ENCODE peak calls at places on chromosome 6, in six cellular contexts. L, R, H, M, T and P are unnamed samples.

GRCh38 chr6:6859722-6860121 is 248.0 kb upstream of the RREB1 start:
- DNase-seq in T (no peak), R (no peak), M (no peak), L (no peak), H (no peak), P (no peak)

GRCh38 chr6:108074359-108075144 is at the start of gene OSTM1:
- DNase-seq in R (peak; percentile 96), H (peak; percentile 94), L (peak; percentile 98), M (peak; percentile 90), T (peak; percentile 96), P (peak; percentile 100)

GRCh38 chr6:108559884-108560462 is 744 bp upstream of the FOXO3 start:
- DNase-seq in M (peak; percentile 71), R (peak; percentile 84), L (peak; percentile 96), H (peak; percentile 72), T (no peak), P (peak; percentile 63)

GRCh38 chr6:2127484-2127911 is 117.9 kb downstream of the GMDS start:
- DNase-seq in R (peak; percentile 69), M (peak; percentile 9), H (no peak), T (no peak), L (peak; percentile 88), P (peak; percentile 79)

GRCh38 chr6:83252717-83253116 is 59.6 kb downstream of the RWDD2A start:
- DNase-seq in R (no peak), T (no peak), L (no peak), H (no peak), M (no peak), P (no peak)

GRCh38 chr6:169200931-169201514 is 52.6 kb downstream of the THBS2 start:
- DNase-seq in L (no peak), R (no peak), H (no peak), M (no peak), T (no peak), P (no peak)

GRCh38 chr6:90611996-90612690 is 25.3 kb upstream of the MAP3K7 start:
- DNase-seq in R (no peak), L (no peak), H (no peak), T (no peak), M (no peak), P (peak; percentile 65)

GRCh38 chr6:130107710-130108109 is 89.3 kb downstream of the L3MBTL3 start:
- DNase-seq in L (no peak), M (no peak), H (no peak), R (no peak), T (no peak), P (no peak)

GRCh38 chr6:18632670-18633410 is 245.7 kb downstream of the RNF144B start:
- DNase-seq in M (no peak), L (no peak), T (no peak), R (peak; percentile 1), H (peak; percentile 4), P (no peak)

GRCh38 chr6:142207265-142207877 is 60.3 kb downstream of the VTA1 start:
- DNase-seq in H (peak; percentile 56), M (peak; percentile 38), T (peak; percentile 51), R (peak; percentile 76), L (no peak), P (no peak)

GRCh38 chr6:6320901-6321300 is 439 bp upstream of the F13A1 start:
- DNase-seq in L (no peak), T (no peak), M (no peak), H (peak; percentile 24), R (no peak), P (no peak)

GRCh38 chr6:33454009-33454946 is at the start of gene ZBTB9:
- DNase-seq in R (peak; percentile 97), M (peak; percentile 97), T (peak; percentile 98), H (peak; percentile 98), L (peak; percentile 99), P (peak; percentile 97)
- TF ChIP-seq POLR2A in R (peak; percentile 91), M (no peak), T (peak; percentile 88), H (peak; percentile 86), L (no peak), P (no peak)

GRCh38 chr6:104855507-104855906 is 4.2 kb downstream of the HACE1 start:
- DNase-seq in H (no peak), L (no peak), M (no peak), T (no peak), R (no peak), P (no peak)

GRCh38 chr6:104860221-104860620 is 502 bp upstream of the HACE1 start:
- DNase-seq in L (no peak), T (no peak), M (no peak), R (no peak), H (no peak), P (no peak)

GRCh38 chr6:104862456-104862855 is 2.7 kb upstream of the HACE1 start:
- DNase-seq in M (no peak), T (no peak), H (no peak), L (no peak), R (no peak), P (no peak)

DNA sequence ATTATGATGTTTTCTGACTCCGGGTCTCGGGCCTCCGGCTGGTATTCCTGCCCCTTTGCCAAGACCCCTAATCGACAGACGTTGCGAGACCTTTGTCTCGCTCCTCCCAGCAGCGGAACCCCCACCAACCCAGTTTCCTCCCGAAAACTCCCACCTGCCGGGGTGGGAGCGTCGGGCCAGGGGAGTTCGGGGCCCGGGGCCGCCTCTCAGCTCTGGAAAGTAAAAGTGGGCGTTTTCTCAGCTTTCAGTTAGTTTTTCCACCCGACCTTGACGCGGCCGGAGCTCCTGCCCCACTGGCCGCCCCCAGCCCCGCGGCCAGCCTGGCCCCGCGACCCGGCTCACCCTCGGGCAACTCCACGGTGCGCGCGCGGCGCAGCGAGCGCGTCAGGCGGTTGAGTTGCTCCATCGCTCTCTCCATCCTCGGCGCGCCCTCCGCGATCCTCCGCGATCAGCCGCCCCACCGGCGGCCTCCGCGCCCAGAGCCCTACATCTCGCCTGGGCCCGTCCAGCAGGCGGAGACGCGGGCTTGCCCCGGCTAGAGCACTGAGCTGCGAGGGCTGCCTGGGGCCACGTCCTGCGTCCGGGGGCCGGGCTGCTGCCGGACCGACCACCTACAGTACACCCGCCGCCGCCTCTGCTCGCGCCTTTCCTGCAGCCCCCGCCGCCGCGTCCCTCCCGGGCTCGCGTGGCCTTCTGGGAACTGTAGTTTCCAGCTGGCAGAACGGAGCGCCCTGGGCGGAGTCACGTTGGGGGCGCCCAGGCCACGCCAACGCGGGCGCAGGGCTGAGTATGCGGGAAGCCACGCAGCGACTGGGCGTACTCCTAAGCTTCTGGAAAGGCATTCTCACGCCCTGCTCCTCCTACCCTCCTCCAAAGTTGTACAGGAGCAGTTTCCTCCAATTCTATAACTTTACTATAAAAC is at the start of gene HACE1:
- DNase-seq in M (peak; percentile 90), R (peak; percentile 93), T (peak; percentile 89), L (peak; percentile 97), H (peak; percentile 94), P (peak; percentile 97)
- TF ChIP-seq POLR2A in M (no peak), R (peak; percentile 41), T (peak; percentile 35), L (no peak), H (peak; percentile 49), P (no peak)

DNA sequence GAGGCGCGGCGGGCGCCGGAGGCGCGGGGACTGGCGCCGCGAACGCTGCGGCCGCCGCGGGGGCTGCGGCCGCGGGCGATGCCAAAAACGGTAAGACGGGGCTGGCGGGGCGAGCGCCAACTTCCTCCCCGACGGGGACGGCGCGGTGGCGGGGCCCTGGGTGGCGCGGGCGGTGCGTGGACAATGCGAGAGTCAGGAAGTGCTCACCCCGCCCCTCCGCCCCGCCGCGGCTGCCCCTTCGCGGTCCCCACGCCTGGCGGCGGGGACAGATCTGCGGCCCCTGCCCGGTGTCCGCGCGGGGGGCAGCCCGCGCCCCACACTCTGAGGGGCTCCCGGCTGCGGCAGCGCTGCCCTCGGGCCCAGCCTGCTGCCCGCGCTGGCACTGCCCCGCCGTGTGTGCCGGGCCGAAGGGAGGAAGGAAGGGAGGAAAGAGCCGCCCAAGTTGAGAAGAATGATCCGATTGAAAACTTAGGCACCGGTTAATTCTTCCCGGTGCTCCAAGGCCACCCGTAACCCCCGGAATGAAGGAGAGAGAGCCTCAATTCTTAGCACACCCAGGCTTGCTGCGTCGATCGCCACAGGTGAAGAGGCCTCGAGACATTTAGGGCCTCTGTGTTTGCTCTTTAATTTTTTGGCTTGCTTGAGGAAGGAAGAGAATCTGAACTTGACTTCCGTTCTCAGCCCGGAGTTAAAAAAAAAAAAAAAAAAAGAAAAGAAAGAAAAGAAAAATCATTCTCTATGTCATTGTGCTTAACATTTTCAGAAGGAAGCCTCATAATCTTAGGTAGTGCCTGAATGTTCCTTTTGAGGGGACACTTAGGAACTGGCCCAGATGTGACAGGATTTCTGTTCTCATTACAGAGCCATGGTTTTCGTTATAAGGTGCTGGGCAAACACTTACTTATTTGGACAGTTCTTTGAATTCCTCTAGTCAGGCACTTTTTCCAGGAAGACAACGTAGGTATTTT is 982 bp downstream of the HECA start:
- DNase-seq in R (peak; percentile 85), M (peak; percentile 51), H (peak; percentile 73), L (peak; percentile 91), T (peak; percentile 85), P (peak; percentile 96)
- TF ChIP-seq POLR2A in R (no peak), M (no peak), H (no peak), L (no peak), T (peak; percentile 21), P (peak; percentile 51)

GRCh38 chr6:26020983-26021349 is 58.4 kb downstream of the TRIM38 start:
- DNase-seq in M (peak; percentile 66), R (peak; percentile 92), H (peak; percentile 81), L (peak; percentile 92), T (peak; percentile 74), P (peak; percentile 58)

GRCh38 chr6:26022166-26022510 is 59.5 kb downstream of the TRIM38 start:
- DNase-seq in M (peak; percentile 67), R (peak; percentile 92), T (no peak), L (peak; percentile 91), H (peak; percentile 87), P (peak; percentile 75)

GRCh38 chr6:26022737-26023136 is 60.1 kb downstream of the TRIM38 start:
- DNase-seq in M (no peak), L (no peak), T (no peak), R (no peak), H (no peak), P (no peak)

GRCh38 chr6:26020291-26020982 is 57.8 kb downstream of the TRIM38 start:
- DNase-seq in L (peak; percentile 97), M (peak; percentile 82), T (peak; percentile 87), R (peak; percentile 96), H (peak; percentile 87), P (peak; percentile 78)

DNA sequence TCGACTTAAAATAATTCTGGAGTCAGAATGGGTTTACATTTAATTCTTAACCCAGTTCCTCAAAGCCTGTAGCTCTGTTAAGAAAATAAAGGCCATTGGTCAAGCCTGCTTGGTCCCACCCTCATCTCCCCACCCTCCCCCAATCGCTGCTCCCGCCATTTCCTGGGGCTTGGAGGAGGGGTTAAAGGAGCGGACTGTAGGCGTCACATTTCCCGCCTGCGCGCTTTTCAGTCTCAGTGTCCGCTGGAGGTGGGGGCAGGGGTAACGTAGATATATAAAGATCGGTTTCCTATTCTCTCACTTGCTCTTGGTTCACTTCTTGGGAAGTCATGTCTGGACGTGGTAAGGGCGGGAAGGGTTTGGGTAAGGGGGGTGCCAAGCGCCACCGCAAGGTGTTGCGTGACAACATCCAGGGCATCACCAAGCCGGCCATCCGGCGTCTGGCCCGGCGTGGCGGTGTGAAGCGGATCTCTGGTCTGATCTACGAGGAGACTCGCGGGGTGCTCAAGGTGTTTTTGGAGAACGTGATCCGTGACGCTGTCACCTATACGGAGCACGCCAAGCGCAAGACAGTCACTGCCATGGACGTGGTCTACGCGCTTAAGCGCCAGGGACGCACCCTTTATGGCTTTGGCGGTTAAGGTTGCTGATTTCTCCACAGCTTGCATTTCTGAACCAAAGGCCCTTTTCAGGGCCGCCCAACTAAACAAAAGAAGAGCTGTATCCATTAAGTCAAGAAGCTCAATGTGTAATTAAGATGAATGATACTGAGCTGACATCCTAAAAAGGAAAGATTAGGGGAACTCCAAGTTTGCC is 59.0 kb downstream of the TRIM38 start:
- DNase-seq in R (peak; percentile 97), H (peak; percentile 98), T (peak; percentile 90), M (peak; percentile 95), L (peak; percentile 98), P (peak; percentile 95)
- TF ChIP-seq POLR2A in R (peak; percentile 99), H (peak; percentile 72), T (peak; percentile 73), M (peak; percentile 56), L (peak; percentile 19), P (peak; percentile 87)